ENCODE peak calls at places on chromosomes 16 and 17, in eight cellular contexts. G, S, U, D, Q, P, T and X are unnamed samples.

GRCh38 chr17:70405492-70406220 is 236.3 kb downstream of the KCNJ2 start:
- DNase-seq in G (no peak), S (peak; percentile 95), U (no peak), D (no peak), Q (no peak), P (peak; percentile 98), T (peak; percentile 87), X (no peak)

GRCh38 chr17:46037722-46038255 is 38.7 kb downstream of the STH start:
- DNase-seq in G (no peak), S (no peak), U (no peak), D (no peak), Q (no peak), P (no peak), T (no peak), X (no peak)

GRCh38 chr17:50186661-50187402 is 14.6 kb downstream of the COL1A1 start:
- DNase-seq in G (no peak), S (no peak), U (no peak), D (no peak), Q (no peak), P (peak; percentile 58), T (no peak), X (no peak)

GRCh38 chr17:80441133-80441578 is 26.2 kb downstream of the ENDOV start:
- DNase-seq in G (peak; percentile 52), S (peak; percentile 23), U (no peak), D (peak; percentile 80), Q (no peak), P (peak; percentile 39), T (no peak), X (peak; percentile 88)

GRCh38 chr16:73565263-73565662 is 517.3 kb upstream of the ZFHX3 start:
- DNase-seq in G (no peak), S (peak; percentile 5), U (no peak), D (no peak), Q (no peak), P (peak; percentile 29), T (no peak), X (no peak)

GRCh38 chr16:57647136-57647875 is 18.9 kb downstream of the ADGRG1 start:
- DNase-seq in G (no peak), S (peak; percentile 46), U (no peak), D (no peak), Q (no peak), P (no peak), T (no peak), X (no peak)

GRCh38 chr16:65745-66144 is 6.7 kb downstream of the RHBDF1 start:
- DNase-seq in G (peak; percentile 79), S (peak; percentile 67), U (peak; percentile 33), D (peak; percentile 89), Q (peak; percentile 17), P (peak; percentile 71), T (peak; percentile 57), X (peak; percentile 91)

GRCh38 chr17:68491381-68491849 is 20.8 kb upstream of the PRKAR1A start:
- DNase-seq in G (no peak), S (no peak), U (no peak), D (no peak), Q (no peak), P (no peak), T (no peak), X (no peak)

GRCh38 chr17:50919321-50920040 is 53.3 kb upstream of the TOB1 start:
- DNase-seq in G (peak; percentile 81), S (peak; percentile 88), U (peak; percentile 74), D (peak; percentile 93), Q (peak; percentile 93), P (peak; percentile 79), T (peak; percentile 79), X (peak; percentile 64)

GRCh38 chr16:12531937-12532336 is 271.8 kb downstream of the CPPED1 start:
- DNase-seq in G (no peak), S (peak; percentile 19), U (no peak), D (no peak), Q (no peak), P (no peak), T (no peak), X (no peak)

GRCh38 chr17:73508931-73509605 is 135.2 kb downstream of the SDK2 start:
- DNase-seq in G (no peak), S (no peak), U (no peak), D (no peak), Q (no peak), P (no peak), T (no peak), X (no peak)

GRCh38 chr17:40854175-40854814 is 12.7 kb downstream of the KRT12 start:
- DNase-seq in G (no peak), S (peak; percentile 84), U (no peak), D (no peak), Q (no peak), P (peak; percentile 92), T (peak; percentile 66), X (no peak)

GRCh38 chr16:89378947-89379771 is 111.2 kb downstream of the ANKRD11 start:
- DNase-seq in G (no peak), S (no peak), U (no peak), D (no peak), Q (no peak), P (no peak), T (no peak), X (no peak)

GRCh38 chr16:83928341-83929055 is 24.5 kb upstream of the OSGIN1 start:
- DNase-seq in G (no peak), S (peak; percentile 42), U (no peak), D (no peak), Q (no peak), P (peak; percentile 63), T (no peak), X (no peak)

GRCh38 chr16:54921229-54921824 is 9.3 kb upstream of the IRX5 start:
- DNase-seq in G (no peak), S (peak; percentile 16), U (no peak), D (no peak), Q (peak; percentile 96), P (no peak), T (no peak), X (no peak)

GRCh38 chr17:11909348-11909747 is 87.9 kb downstream of the ZNF18 start:
- DNase-seq in G (no peak), S (no peak), U (no peak), D (no peak), Q (no peak), P (no peak), T (no peak), X (no peak)